ENCODE peak calls at places on chromosomes 6 and 20, in five cellular contexts. L is mesenchymal stem cell; P is CD4-positive, CD25-positive, alpha-beta regulatory T cell; F is keratinocyte; S is MM.1S. T is an unnamed sample. For H3K27me3, the result is how much of the 10 kb centered on the place peaks cover.

GRCh38 chr6:161463061-161463460 is 189.2 kb upstream of the AGPAT4 start:
- DNase-seq in L (no peak), P (no peak), F (no peak), S (no peak), T (no peak)

GRCh38 chr6:169190144-169190584 is 63.5 kb downstream of the THBS2 start:
- DNase-seq in L (no peak), P (no peak), F (no peak), S (no peak), T (no peak)

GRCh38 chr20:36101201-36101600 is 53.3 kb upstream of the EPB41L1 start:
- DNase-seq in L (no peak), P (no peak), F (no peak), S (peak), T (no peak)

GRCh38 chr6:98678481-98678880 is 155.9 kb upstream of the POU3F2 start:
- DNase-seq in L (no peak), P (no peak), F (no peak), S (peak), T (no peak)

GRCh38 chr20:43029161-43029560 is 160.5 kb downstream of the PTPRT start:
- DNase-seq in L (no peak), P (no peak), F (no peak), S (no peak), T (no peak)

GRCh38 chr6:119317007-119317406 is 32.6 kb downstream of the MAN1A1 start:
- DNase-seq in L (no peak), P (no peak), F (no peak), S (no peak), T (no peak)

GRCh38 chr20:10781526-10781925 is 107.7 kb upstream of the JAG1 start:
- DNase-seq in L (no peak), P (no peak), F (no peak), S (no peak), T (no peak)

GRCh38 chr20:36773123-36773547 is 428 bp downstream of the DSN1 start:
- DNase-seq in L (no peak), P (no peak), F (no peak), S (peak), T (no peak)

GRCh38 chr6:42963855-42964605 is 3.5 kb downstream of the GNMT start:
- DNase-seq in L (peak), P (no peak), F (no peak), S (peak), T (no peak)

GRCh38 chr6:127582777-127583462 is 5.9 kb downstream of the C6orf58 start:
- DNase-seq in L (peak), P (no peak), F (peak), S (no peak), T (peak)

GRCh38 chr6:167769408-167770190 is 57.1 kb upstream of the AFDN start:
- DNase-seq in L (no peak), P (no peak), F (no peak), S (no peak), T (no peak)

GRCh38 chr20:10239954-10240353 is 21.3 kb downstream of the SNAP25 start:
- DNase-seq in L (peak), P (no peak), F (no peak), S (no peak), T (no peak)

GRCh38 chr6:41734666-41735426 is 562 bp downstream of the TFEB start:
- DNase-seq in L (peak), P (peak), F (no peak), S (peak), T (no peak)

GRCh38 chr6:94130458-94130857 is 711.1 kb upstream of the EPHA7 start:
- DNase-seq in L (no peak), P (no peak), F (no peak), S (no peak), T (no peak)

GRCh38 chr20:10519361-10520048 is 84.4 kb downstream of the SLX4IP start:
- DNase-seq in L (peak), P (no peak), F (no peak), S (no peak), T (no peak)

GRCh38 chr6:114096553-114097172 is 125.7 kb upstream of the HDAC2 start:
- DNase-seq in L (peak), P (no peak), F (no peak), S (peak), T (no peak)

GRCh38 chr6:158669145-158670035 is 19.5 kb downstream of the SYTL3 start:
- DNase-seq in L (no peak), P (no peak), F (no peak), S (no peak), T (no peak)

GRCh38 chr6:168165373-168165772 is 86.4 kb upstream of the FRMD1 start:
- DNase-seq in L (no peak), P (no peak), F (no peak), S (no peak), T (no peak)

GRCh38 chr20:2507875-2508630 is 662 bp downstream of the ZNF343 start:
- DNase-seq in L (no peak), P (no peak), F (no peak), S (no peak), T (no peak)

GRCh38 chr6:109455502-109456282 is at the start of gene MICAL1:
- DNase-seq in L (peak), P (peak), F (no peak), S (peak), T (no peak)

GRCh38 chr6:109457596-109457996 is 2.0 kb upstream of the MICAL1 start:
- DNase-seq in L (no peak), P (no peak), F (no peak), S (no peak), T (no peak)

GRCh38 chr6:109455161-109455501 is 441 bp downstream of the MICAL1 start:
- DNase-seq in L (no peak), P (peak), F (no peak), S (peak), T (no peak)

GRCh38 chr6:109456283-109456583 is 661 bp upstream of the MICAL1 start:
- DNase-seq in L (no peak), P (no peak), F (no peak), S (no peak), T (no peak)

GRCh38 chr6:109456710-109457595 is 1.4 kb upstream of the MICAL1 start:
- DNase-seq in L (no peak), P (no peak), F (no peak), S (no peak), T (no peak)
- H3K4me3 ChIP-seq in L (no peak), P (no peak), F (peak), S (peak), T (no peak)

GRCh38 chr6:9563996-9564395 is 850.9 kb downstream of the TFAP2A start:
- DNase-seq in L (peak), P (no peak), F (no peak), S (no peak), T (no peak)
- H3K27me3 ChIP-seq in L (under half), P (under half), F (under half), S (under half), T (under half)

DNA sequence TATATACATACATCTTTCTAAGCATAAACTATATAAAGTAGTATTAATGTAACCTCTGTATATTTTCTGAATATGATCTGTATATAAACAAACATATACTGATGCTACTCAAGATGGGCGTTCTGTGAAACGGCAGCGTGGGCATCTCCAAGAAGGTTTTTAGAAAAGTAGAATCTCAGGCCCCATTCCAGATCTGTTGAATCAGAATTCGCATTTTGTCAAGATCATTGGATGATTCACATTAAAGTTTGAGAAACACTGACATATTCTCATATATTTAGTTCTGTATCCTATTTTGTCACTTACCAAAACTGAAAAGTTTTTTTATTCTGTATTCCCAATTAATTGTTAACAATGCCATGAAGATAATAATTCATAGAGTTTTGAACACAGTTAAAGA is 5.5 kb downstream of the C6orf141 start:
- DNase-seq in L (no peak), P (no peak), F (no peak), S (no peak), T (no peak)
- H3K4me3 ChIP-seq in L (no peak), P (no peak), F (peak), S (no peak), T (no peak)

GRCh38 chr6:151381722-151382121 is 9.6 kb downstream of the ZBTB2 start:
- DNase-seq in L (no peak), P (no peak), F (no peak), S (no peak), T (no peak)
- H3K27me3 ChIP-seq in L (under half), P (under half), F (under half), S (under half), T (under half)

DNA sequence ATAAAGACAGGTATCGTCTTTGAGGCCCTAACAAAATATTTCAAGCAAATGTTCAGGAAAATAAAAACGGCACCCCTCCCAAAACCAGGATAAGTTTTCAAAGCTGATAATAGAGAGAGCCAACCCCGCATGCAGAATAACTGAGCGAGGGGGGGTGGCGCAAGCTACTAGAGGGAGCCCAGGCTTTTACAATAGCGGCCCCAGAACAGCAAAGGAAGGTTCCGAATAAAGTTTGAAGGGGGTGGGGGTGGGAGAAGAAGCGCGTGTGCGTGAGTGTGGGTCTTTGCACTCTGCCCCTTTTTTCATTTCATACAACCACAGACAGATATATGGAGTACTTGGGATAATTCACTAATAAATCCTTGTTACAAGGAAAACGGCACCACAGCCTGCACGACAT is 1.9 kb downstream of the OLIG3 start:
- DNase-seq in L (no peak), P (no peak), F (no peak), S (no peak), T (no peak)
- H3K4me3 ChIP-seq in L (no peak), P (no peak), F (no peak), S (no peak), T (no peak)

GRCh38 chr20:56628015-56628872 is 862 bp upstream of the TFAP2C start:
- DNase-seq in L (peak), P (no peak), F (no peak), S (peak), T (no peak)

GRCh38 chr20:56627122-56628014 is 1.7 kb upstream of the TFAP2C start:
- DNase-seq in L (peak), P (no peak), F (no peak), S (no peak), T (no peak)

GRCh38 chr20:56625837-56626236 is 3.3 kb upstream of the TFAP2C start:
- DNase-seq in L (peak), P (no peak), F (no peak), S (no peak), T (no peak)

GRCh38 chr20:56624786-56625681 is 4.1 kb upstream of the TFAP2C start:
- DNase-seq in L (peak), P (no peak), F (no peak), S (no peak), T (no peak)

DNA sequence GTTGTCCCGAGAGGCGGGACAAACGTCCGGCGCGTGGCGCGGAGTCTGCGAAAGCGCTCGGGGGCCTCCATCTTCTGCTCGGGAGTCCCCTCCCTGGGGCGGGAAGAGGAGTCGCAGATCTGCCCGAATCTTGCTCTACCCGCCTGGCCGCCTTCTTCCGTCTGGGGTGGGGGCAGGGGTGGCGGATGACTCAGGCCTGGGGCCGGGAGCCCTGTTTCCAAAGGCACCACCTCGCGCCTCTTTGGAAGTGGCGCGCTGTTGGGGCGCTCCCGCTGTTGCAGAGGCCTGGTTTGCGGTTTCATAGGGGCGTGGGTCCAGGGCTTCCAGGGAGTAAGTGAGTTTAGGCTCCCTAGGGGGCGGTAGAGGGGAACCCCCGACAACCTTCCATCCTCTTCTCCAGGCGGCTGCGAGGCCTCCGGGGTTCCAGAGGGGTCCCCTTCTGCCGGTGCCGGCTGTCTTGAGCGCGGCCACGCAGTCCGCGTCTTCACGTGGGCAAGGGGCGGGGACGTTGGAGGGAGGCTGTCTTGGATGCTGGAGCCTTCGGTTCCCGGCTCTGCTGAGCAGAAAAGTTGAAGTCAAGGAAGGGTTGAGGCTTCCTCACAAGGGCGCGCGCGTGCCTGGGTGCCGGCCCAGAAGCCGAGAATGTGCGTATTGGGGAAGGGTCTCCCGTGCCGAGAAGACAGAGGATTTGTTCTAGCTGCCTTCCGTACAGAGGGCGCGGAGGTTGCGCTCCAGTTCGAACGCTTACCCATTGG is 2.6 kb upstream of the TFAP2C start:
- DNase-seq in L (peak), P (no peak), F (no peak), S (no peak), T (no peak)
- H3K27me3 ChIP-seq in L (under half), P (under half), F (under half), S (under half), T (half or more)

GRCh38 chr6:35603326-35604202 is 85.2 kb downstream of the FKBP5 start:
- DNase-seq in L (no peak), P (no peak), F (no peak), S (no peak), T (no peak)

GRCh38 chr6:35600659-35601125 is 88.0 kb upstream of the TULP1 start:
- DNase-seq in L (peak), P (no peak), F (no peak), S (no peak), T (no peak)

GRCh38 chr6:35601331-35602132 is 87.2 kb downstream of the FKBP5 start:
- DNase-seq in L (peak), P (peak), F (no peak), S (peak), T (peak)

GRCh38 chr6:35599761-35600658 is 87.3 kb upstream of the TULP1 start:
- DNase-seq in L (no peak), P (no peak), F (no peak), S (no peak), T (no peak)

GRCh38 chr6:35602133-35602946 is 86.4 kb downstream of the FKBP5 start:
- DNase-seq in L (peak), P (no peak), F (no peak), S (no peak), T (peak)
- H3K4me3 ChIP-seq in L (no peak), P (peak), F (peak), S (peak), T (no peak)

GRCh38 chr6:110369056-110369455 is 10.9 kb upstream of the METTL24 start:
- DNase-seq in L (no peak), P (no peak), F (no peak), S (no peak), T (no peak)

GRCh38 chr6:110368268-110368667 is 10.1 kb upstream of the METTL24 start:
- DNase-seq in L (no peak), P (no peak), F (no peak), S (no peak), T (no peak)

GRCh38 chr6:110367825-110368224 is 9.7 kb upstream of the METTL24 start:
- DNase-seq in L (no peak), P (no peak), F (no peak), S (no peak), T (no peak)

GRCh38 chr6:110366241-110366640 is 8.1 kb upstream of the METTL24 start:
- DNase-seq in L (no peak), P (no peak), F (no peak), S (no peak), T (no peak)

GRCh38 chr6:110367001-110367400 is 8.9 kb upstream of the METTL24 start:
- DNase-seq in L (no peak), P (no peak), F (no peak), S (no peak), T (no peak)
- H3K27me3 ChIP-seq in L (half or more), P (under half), F (half or more), S (under half), T (under half)

DNA sequence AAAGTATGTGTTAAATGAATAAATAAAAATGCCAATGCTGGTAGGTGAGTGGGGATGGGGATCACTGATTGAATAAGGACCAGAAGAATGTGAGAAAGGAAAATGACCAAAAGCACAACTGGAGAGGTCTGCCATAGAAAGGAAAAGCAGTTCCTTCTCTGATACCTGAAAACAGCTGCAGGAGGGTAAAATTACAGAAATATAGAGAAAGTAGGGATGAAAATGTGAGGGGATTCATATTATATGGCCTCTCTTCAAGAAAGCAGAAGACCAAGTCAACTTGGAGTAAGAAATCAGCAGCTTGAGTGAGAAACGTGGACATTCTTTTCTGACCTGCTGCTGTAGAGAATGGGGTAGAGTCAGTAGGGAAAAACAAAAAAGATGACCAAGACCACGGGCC is 125.1 kb downstream of the MYB start:
- DNase-seq in L (no peak), P (no peak), F (no peak), S (no peak), T (no peak)
- H3K4me3 ChIP-seq in L (no peak), P (no peak), F (no peak), S (no peak), T (no peak)

DNA sequence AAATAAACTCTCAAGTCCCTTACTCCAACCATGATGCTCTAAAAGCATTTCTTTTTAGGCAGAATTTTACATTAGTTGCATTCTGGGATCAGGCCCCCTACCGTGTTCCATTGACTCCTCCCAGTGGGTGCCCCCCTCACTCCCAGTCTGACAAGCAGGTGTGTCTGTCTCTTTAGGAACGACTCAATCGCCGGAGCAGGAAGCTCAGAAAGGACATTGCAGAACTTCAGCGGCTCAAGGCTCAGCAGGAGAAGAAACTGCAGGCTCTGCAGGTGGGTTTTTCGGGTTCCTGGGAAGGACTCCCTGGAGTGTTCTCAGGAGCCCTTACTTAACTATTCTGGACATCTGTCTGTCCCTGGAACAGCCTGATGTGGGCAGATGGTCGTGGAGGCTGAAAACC is 9.9 kb downstream of the TRIM40 start:
- DNase-seq in L (no peak), P (no peak), F (no peak), S (no peak), T (no peak)
- H3K27me3 ChIP-seq in L (half or more), P (under half), F (under half), S (under half), T (under half)

T was measured in kidney epithelial cell.